ENCODE peak calls at places on chromosomes 2 and 18, in four cellular contexts. One of them, this sample, is unnamed.

GRCh38 chr2:76310894-76311293 is 600.2 kb upstream of the GCFC2 start:
- DNase-seq in transverse colon: no peak
- DNase-seq in left lung: no peak
- DNase-seq in AG04450: no peak
- DNase-seq in this sample: no peak

GRCh38 chr2:199433204-199433832 is 24.4 kb downstream of the SATB2 start:
- DNase-seq in transverse colon: no peak
- DNase-seq in left lung: no peak
- DNase-seq in AG04450: no peak
- DNase-seq in this sample: no peak

GRCh38 chr2:21404827-21405625 is 281.3 kb downstream of the TDRD15 start:
- DNase-seq in transverse colon: no peak
- DNase-seq in left lung: no peak
- DNase-seq in AG04450: no peak
- DNase-seq in this sample: no peak

GRCh38 chr2:172101008-172101706 is 1.5 kb downstream of the DLX2 start:
- DNase-seq in transverse colon: no peak
- DNase-seq in left lung: no peak
- DNase-seq in AG04450: no peak
- DNase-seq in this sample: no peak

GRCh38 chr2:215736653-215737290 is 276.6 kb downstream of the MREG start:
- DNase-seq in transverse colon: no peak
- DNase-seq in left lung: no peak
- DNase-seq in AG04450: no peak
- DNase-seq in this sample: no peak

GRCh38 chr18:63178526-63178880 is 141.1 kb downstream of the BCL2 start:
- DNase-seq in transverse colon: peak
- DNase-seq in left lung: no peak
- DNase-seq in AG04450: no peak
- DNase-seq in this sample: no peak

GRCh38 chr18:313931-314330 is 46.1 kb upstream of the THOC1 start:
- DNase-seq in transverse colon: no peak
- DNase-seq in left lung: no peak
- DNase-seq in AG04450: no peak
- DNase-seq in this sample: no peak

GRCh38 chr18:21453512-21453862 is 147.0 kb downstream of the ESCO1 start:
- DNase-seq in transverse colon: no peak
- DNase-seq in left lung: no peak
- DNase-seq in AG04450: no peak
- DNase-seq in this sample: no peak

GRCh38 chr2:99680946-99681345 is 191.1 kb upstream of the REV1 start:
- DNase-seq in transverse colon: no peak
- DNase-seq in left lung: no peak
- DNase-seq in AG04450: no peak
- DNase-seq in this sample: no peak

GRCh38 chr18:68604256-68604655 is 110.7 kb downstream of the TMX3 start:
- DNase-seq in transverse colon: no peak
- DNase-seq in left lung: no peak
- DNase-seq in AG04450: no peak
- DNase-seq in this sample: no peak

GRCh38 chr2:166376488-166376828 is 714 bp upstream of the SCN9A start:
- DNase-seq in transverse colon: no peak
- DNase-seq in left lung: no peak
- DNase-seq in AG04450: no peak
- DNase-seq in this sample: no peak

GRCh38 chr2:201127570-201127969 is 11.6 kb downstream of the CFLAR start:
- DNase-seq in transverse colon: no peak
- DNase-seq in left lung: no peak
- DNase-seq in AG04450: peak
- DNase-seq in this sample: no peak

GRCh38 chr2:84938194-84938879 is 32.6 kb upstream of the KCMF1 start:
- DNase-seq in transverse colon: no peak
- DNase-seq in left lung: no peak
- DNase-seq in AG04450: no peak
- DNase-seq in this sample: no peak

GRCh38 chr2:162677476-162677875 is 161.1 kb downstream of the KCNH7 start:
- DNase-seq in transverse colon: no peak
- DNase-seq in left lung: no peak
- DNase-seq in AG04450: no peak
- DNase-seq in this sample: no peak

GRCh38 chr2:45256173-45256866 is 247.1 kb upstream of the SIX2 start:
- DNase-seq in transverse colon: no peak
- DNase-seq in left lung: no peak
- DNase-seq in AG04450: no peak
- DNase-seq in this sample: no peak

GRCh38 chr2:218418717-218419458 is at the start of gene VIL1:
- DNase-seq in transverse colon: peak
- DNase-seq in left lung: no peak
- DNase-seq in AG04450: no peak
- DNase-seq in this sample: no peak

DNA sequence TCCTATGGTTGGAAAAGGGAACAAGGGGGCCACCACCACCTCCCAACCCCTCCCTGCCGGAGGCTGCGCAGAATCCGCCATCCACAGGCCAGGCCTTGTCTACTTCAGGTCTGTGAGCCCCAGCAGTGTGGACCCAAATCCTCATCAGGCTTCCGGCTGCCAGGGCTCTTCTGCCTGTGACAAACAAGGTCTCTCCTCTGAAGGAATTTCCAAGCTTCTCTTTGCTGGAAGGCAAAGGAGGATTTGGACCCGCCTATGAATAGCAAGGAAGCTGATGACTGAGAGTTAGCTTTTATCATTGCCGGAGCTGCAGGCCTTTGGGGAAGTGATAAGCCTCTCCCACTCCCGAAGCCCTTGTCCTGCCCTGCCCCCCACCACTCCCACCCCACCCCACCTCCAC is 93.7 kb upstream of the SH3BP4 start:
- DNase-seq in transverse colon: no peak
- DNase-seq in left lung: no peak
- DNase-seq in AG04450: no peak
- DNase-seq in this sample: no peak
- H3K4me3 ChIP-seq in transverse colon: no peak
- H3K4me3 ChIP-seq in left lung: no peak
- H3K4me3 ChIP-seq in AG04450: no peak
- H3K4me3 ChIP-seq in this sample: no peak

GRCh38 chr18:13353424-13353823 is 134.9 kb downstream of the LDLRAD4 start:
- DNase-seq in transverse colon: no peak
- DNase-seq in left lung: no peak
- DNase-seq in AG04450: no peak
- DNase-seq in this sample: no peak

GRCh38 chr18:13361422-13361821 is 142.9 kb downstream of the LDLRAD4 start:
- DNase-seq in transverse colon: no peak
- DNase-seq in left lung: no peak
- DNase-seq in AG04450: no peak
- DNase-seq in this sample: no peak

GRCh38 chr18:13359195-13359594 is 140.6 kb downstream of the LDLRAD4 start:
- DNase-seq in transverse colon: no peak
- DNase-seq in left lung: no peak
- DNase-seq in AG04450: no peak
- DNase-seq in this sample: no peak

GRCh38 chr18:13354414-13354813 is 135.9 kb downstream of the LDLRAD4 start:
- DNase-seq in transverse colon: no peak
- DNase-seq in left lung: no peak
- DNase-seq in AG04450: no peak
- DNase-seq in this sample: no peak

DNA sequence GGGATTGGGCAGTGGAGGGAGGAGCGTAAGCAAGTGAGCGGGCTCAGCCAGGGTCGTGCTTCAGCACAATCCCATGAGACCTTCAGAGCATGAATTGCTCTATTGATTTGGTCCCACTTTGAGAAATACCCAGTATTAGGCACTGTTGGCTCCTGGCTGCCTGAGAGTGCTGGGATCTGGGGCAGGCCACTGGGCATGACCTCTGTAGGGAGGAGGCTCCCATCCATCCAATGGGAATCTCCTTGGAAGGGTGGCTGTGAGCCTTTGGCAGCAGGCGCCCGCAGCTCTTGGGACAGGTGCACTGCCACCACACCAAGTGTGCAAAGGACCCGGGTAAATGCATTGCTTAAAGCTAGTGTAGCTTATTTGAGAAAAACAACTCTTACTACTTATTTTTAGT is 137.5 kb downstream of the LDLRAD4 start:
- DNase-seq in transverse colon: no peak
- DNase-seq in left lung: no peak
- DNase-seq in AG04450: no peak
- DNase-seq in this sample: no peak
- H3K27ac ChIP-seq in transverse colon: no peak
- H3K27ac ChIP-seq in left lung: no peak
- H3K27ac ChIP-seq in AG04450: no peak
- H3K27ac ChIP-seq in this sample: no peak

GRCh38 chr2:33476100-33476792 is at the start of gene RASGRP3:
- DNase-seq in transverse colon: peak
- DNase-seq in left lung: peak
- DNase-seq in AG04450: peak
- DNase-seq in this sample: peak
- H3K4me3 ChIP-seq in transverse colon: peak
- H3K4me3 ChIP-seq in left lung: peak
- H3K4me3 ChIP-seq in AG04450: peak
- H3K4me3 ChIP-seq in this sample: peak

GRCh38 chr18:67514901-67515540 is 1.5 kb downstream of the DSEL start:
- DNase-seq in transverse colon: no peak
- DNase-seq in left lung: no peak
- DNase-seq in AG04450: no peak
- DNase-seq in this sample: no peak

GRCh38 chr18:67516432-67517223 is at the start of gene DSEL:
- DNase-seq in transverse colon: peak
- DNase-seq in left lung: peak
- DNase-seq in AG04450: peak
- DNase-seq in this sample: peak

GRCh38 chr18:67514465-67514864 is 2.1 kb downstream of the DSEL start:
- DNase-seq in transverse colon: no peak
- DNase-seq in left lung: no peak
- DNase-seq in AG04450: no peak
- DNase-seq in this sample: no peak

GRCh38 chr18:67517224-67517765 is 775 bp upstream of the DSEL start:
- DNase-seq in transverse colon: peak
- DNase-seq in left lung: peak
- DNase-seq in AG04450: no peak
- DNase-seq in this sample: peak

DNA sequence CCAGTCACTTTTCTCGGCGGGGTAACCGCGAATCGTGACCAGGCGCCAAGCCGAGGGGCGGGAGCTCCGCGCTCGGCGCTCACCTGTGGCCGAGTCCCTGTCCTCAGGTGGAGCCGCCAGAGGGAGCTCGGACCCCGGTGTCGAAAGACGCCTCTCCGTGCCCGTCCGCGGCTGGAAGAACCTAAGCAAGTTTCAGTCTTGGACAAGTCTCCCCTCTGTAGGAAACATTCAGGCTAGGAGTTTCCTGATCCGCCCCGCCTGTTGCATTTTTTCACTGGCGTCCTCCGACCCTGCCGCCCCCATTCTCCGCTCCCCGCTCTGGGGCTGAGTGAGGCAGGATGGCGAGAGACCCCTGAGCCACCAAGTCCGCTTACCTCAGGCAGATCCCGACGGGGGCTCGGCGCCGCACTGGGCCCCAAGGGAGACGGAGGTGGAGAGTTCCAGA is 511 bp downstream of the DSEL start:
- DNase-seq in transverse colon: peak
- DNase-seq in left lung: peak
- DNase-seq in AG04450: peak
- DNase-seq in this sample: peak
- H3K27ac ChIP-seq in transverse colon: peak
- H3K27ac ChIP-seq in left lung: peak
- H3K27ac ChIP-seq in AG04450: peak
- H3K27ac ChIP-seq in this sample: peak